ENCODE peak calls at places on chromosomes 6 and 20, in seven cellular contexts. One of them, this sample, is unnamed.

GRCh38 chr6:5587648-5588047 is 326.3 kb downstream of the FARS2 start:
- DNase-seq in neural progenitor cell: no peak
- DNase-seq in heart right ventricle: no peak
- DNase-seq in astrocyte of the spinal cord: no peak
- DNase-seq in spleen: no peak
- DNase-seq in CD8-positive, alpha-beta T cell: no peak
- DNase-seq in mammary epithelial cell: no peak
- DNase-seq in this sample: no peak

GRCh38 chr6:158347335-158347734 is 35.1 kb downstream of the TULP4 start:
- DNase-seq in heart right ventricle: no peak
- DNase-seq in neural progenitor cell: no peak
- DNase-seq in CD8-positive, alpha-beta T cell: no peak
- DNase-seq in astrocyte of the spinal cord: no peak
- DNase-seq in spleen: no peak
- DNase-seq in mammary epithelial cell: no peak
- DNase-seq in this sample: no peak

GRCh38 chr6:26250806-26251075 is 114.3 kb upstream of the BTN3A2 start:
- DNase-seq in mammary epithelial cell: no peak
- DNase-seq in astrocyte of the spinal cord: no peak
- DNase-seq in CD8-positive, alpha-beta T cell: no peak
- DNase-seq in heart right ventricle: no peak
- DNase-seq in neural progenitor cell: peak; percentile 59
- DNase-seq in spleen: no peak
- DNase-seq in this sample: no peak

GRCh38 chr6:127343753-127344659 is 597 bp upstream of the ECHDC1 start:
- DNase-seq in spleen: no peak
- DNase-seq in astrocyte of the spinal cord: peak; percentile 55
- DNase-seq in mammary epithelial cell: peak; percentile 34
- DNase-seq in neural progenitor cell: peak; percentile 28
- DNase-seq in heart right ventricle: no peak
- DNase-seq in CD8-positive, alpha-beta T cell: no peak
- DNase-seq in this sample: no peak

GRCh38 chr6:166997768-166998255 is 1.4 kb upstream of the CEP43 start:
- DNase-seq in astrocyte of the spinal cord: peak; percentile 69
- DNase-seq in mammary epithelial cell: peak; percentile 86
- DNase-seq in neural progenitor cell: peak; percentile 81
- DNase-seq in CD8-positive, alpha-beta T cell: peak; percentile 54
- DNase-seq in heart right ventricle: peak; percentile 43
- DNase-seq in spleen: peak; percentile 89
- DNase-seq in this sample: no peak

GRCh38 chr20:22182148-22182547 is 402.2 kb downstream of the FOXA2 start:
- DNase-seq in CD8-positive, alpha-beta T cell: no peak
- DNase-seq in heart right ventricle: no peak
- DNase-seq in spleen: no peak
- DNase-seq in neural progenitor cell: no peak
- DNase-seq in mammary epithelial cell: no peak
- DNase-seq in astrocyte of the spinal cord: no peak
- DNase-seq in this sample: no peak

GRCh38 chr6:77361018-77361417 is 102.3 kb downstream of the HTR1B start:
- DNase-seq in spleen: no peak
- DNase-seq in neural progenitor cell: no peak
- DNase-seq in mammary epithelial cell: peak; percentile 3
- DNase-seq in astrocyte of the spinal cord: no peak
- DNase-seq in heart right ventricle: no peak
- DNase-seq in CD8-positive, alpha-beta T cell: no peak
- DNase-seq in this sample: no peak

GRCh38 chr20:11850901-11851300 is 66.8 kb upstream of the BTBD3 start:
- DNase-seq in mammary epithelial cell: peak; percentile 90
- DNase-seq in heart right ventricle: no peak
- DNase-seq in neural progenitor cell: no peak
- DNase-seq in spleen: no peak
- DNase-seq in CD8-positive, alpha-beta T cell: no peak
- DNase-seq in astrocyte of the spinal cord: peak; percentile 20
- DNase-seq in this sample: no peak

GRCh38 chr6:36550473-36551000 is 3.3 kb upstream of the STK38 start:
- DNase-seq in astrocyte of the spinal cord: no peak
- DNase-seq in mammary epithelial cell: no peak
- DNase-seq in spleen: no peak
- DNase-seq in CD8-positive, alpha-beta T cell: no peak
- DNase-seq in heart right ventricle: no peak
- DNase-seq in neural progenitor cell: no peak
- DNase-seq in this sample: no peak

GRCh38 chr6:46199387-46199786 is 28.6 kb upstream of the ENPP5 start:
- DNase-seq in neural progenitor cell: no peak
- DNase-seq in heart right ventricle: no peak
- DNase-seq in astrocyte of the spinal cord: peak; percentile 19
- DNase-seq in spleen: no peak
- DNase-seq in mammary epithelial cell: peak; percentile 35
- DNase-seq in CD8-positive, alpha-beta T cell: no peak
- DNase-seq in this sample: no peak

GRCh38 chr6:81326856-81327561 is 425.5 kb downstream of the TENT5A start:
- DNase-seq in neural progenitor cell: no peak
- DNase-seq in mammary epithelial cell: no peak
- DNase-seq in astrocyte of the spinal cord: peak; percentile 21
- DNase-seq in CD8-positive, alpha-beta T cell: no peak
- DNase-seq in heart right ventricle: no peak
- DNase-seq in spleen: no peak
- DNase-seq in this sample: peak; percentile 7

GRCh38 chr6:151070666-151071065 is 169.1 kb upstream of the AKAP12 start:
- DNase-seq in CD8-positive, alpha-beta T cell: no peak
- DNase-seq in astrocyte of the spinal cord: peak; percentile 50
- DNase-seq in spleen: no peak
- DNase-seq in mammary epithelial cell: no peak
- DNase-seq in neural progenitor cell: no peak
- DNase-seq in heart right ventricle: no peak
- DNase-seq in this sample: peak; percentile 56

GRCh38 chr6:42390228-42390934 is 61.3 kb downstream of the TRERF1 start:
- DNase-seq in heart right ventricle: no peak
- DNase-seq in mammary epithelial cell: no peak
- DNase-seq in CD8-positive, alpha-beta T cell: peak; percentile 80
- DNase-seq in spleen: no peak
- DNase-seq in astrocyte of the spinal cord: no peak
- DNase-seq in neural progenitor cell: no peak
- DNase-seq in this sample: no peak

GRCh38 chr6:14074723-14075503 is 42.7 kb upstream of the CD83 start:
- DNase-seq in astrocyte of the spinal cord: peak; percentile 56
- DNase-seq in CD8-positive, alpha-beta T cell: peak; percentile 54
- DNase-seq in heart right ventricle: no peak
- DNase-seq in spleen: no peak
- DNase-seq in neural progenitor cell: no peak
- DNase-seq in mammary epithelial cell: peak; percentile 58
- DNase-seq in this sample: no peak

GRCh38 chr6:52547647-52548352 is 29.1 kb downstream of the TRAM2 start:
- DNase-seq in CD8-positive, alpha-beta T cell: no peak
- DNase-seq in astrocyte of the spinal cord: no peak
- DNase-seq in spleen: no peak
- DNase-seq in heart right ventricle: no peak
- DNase-seq in neural progenitor cell: no peak
- DNase-seq in mammary epithelial cell: no peak
- DNase-seq in this sample: no peak

GRCh38 chr20:8150591-8150990 is 18.5 kb downstream of the PLCB1 start:
- DNase-seq in heart right ventricle: no peak
- DNase-seq in spleen: no peak
- DNase-seq in CD8-positive, alpha-beta T cell: no peak
- DNase-seq in neural progenitor cell: no peak
- DNase-seq in mammary epithelial cell: no peak
- DNase-seq in astrocyte of the spinal cord: no peak
- DNase-seq in this sample: no peak

GRCh38 chr6:63802606-63803206 is 167.1 kb downstream of the PHF3 start:
- DNase-seq in astrocyte of the spinal cord: peak; percentile 49
- DNase-seq in neural progenitor cell: no peak
- DNase-seq in CD8-positive, alpha-beta T cell: no peak
- DNase-seq in mammary epithelial cell: no peak
- DNase-seq in heart right ventricle: no peak
- DNase-seq in spleen: no peak
- DNase-seq in this sample: no peak

GRCh38 chr20:41531876-41532275 is 86.3 kb downstream of the CHD6 start:
- DNase-seq in CD8-positive, alpha-beta T cell: no peak
- DNase-seq in heart right ventricle: no peak
- DNase-seq in astrocyte of the spinal cord: no peak
- DNase-seq in spleen: no peak
- DNase-seq in neural progenitor cell: no peak
- DNase-seq in mammary epithelial cell: no peak
- DNase-seq in this sample: no peak

GRCh38 chr6:136012198-136012884 is 160.8 kb downstream of the PDE7B start:
- DNase-seq in spleen: no peak
- DNase-seq in CD8-positive, alpha-beta T cell: no peak
- DNase-seq in mammary epithelial cell: no peak
- DNase-seq in astrocyte of the spinal cord: peak; percentile 91
- DNase-seq in heart right ventricle: no peak
- DNase-seq in neural progenitor cell: no peak
- DNase-seq in this sample: no peak

GRCh38 chr6:34462561-34462971 is 3.3 kb upstream of the PACSIN1 start:
- DNase-seq in mammary epithelial cell: no peak
- DNase-seq in heart right ventricle: peak; percentile 60
- DNase-seq in astrocyte of the spinal cord: no peak
- DNase-seq in CD8-positive, alpha-beta T cell: no peak
- DNase-seq in spleen: peak; percentile 48
- DNase-seq in neural progenitor cell: peak; percentile 78
- DNase-seq in this sample: no peak

GRCh38 chr6:37539706-37540352 is 40.1 kb upstream of the CCDC167 start:
- DNase-seq in heart right ventricle: no peak
- DNase-seq in mammary epithelial cell: no peak
- DNase-seq in spleen: no peak
- DNase-seq in astrocyte of the spinal cord: no peak
- DNase-seq in CD8-positive, alpha-beta T cell: no peak
- DNase-seq in neural progenitor cell: no peak
- DNase-seq in this sample: no peak

GRCh38 chr6:90195094-90195793 is 101.4 kb downstream of the BACH2 start:
- DNase-seq in CD8-positive, alpha-beta T cell: no peak
- DNase-seq in astrocyte of the spinal cord: no peak
- DNase-seq in heart right ventricle: no peak
- DNase-seq in mammary epithelial cell: no peak
- DNase-seq in neural progenitor cell: no peak
- DNase-seq in spleen: no peak
- DNase-seq in this sample: no peak

GRCh38 chr20:14956538-14956937 is 619.1 kb upstream of the FLRT3 start:
- DNase-seq in heart right ventricle: no peak
- DNase-seq in spleen: no peak
- DNase-seq in astrocyte of the spinal cord: no peak
- DNase-seq in CD8-positive, alpha-beta T cell: no peak
- DNase-seq in mammary epithelial cell: no peak
- DNase-seq in neural progenitor cell: no peak
- DNase-seq in this sample: no peak

GRCh38 chr6:17928514-17929430 is 58.7 kb downstream of the KIF13A start:
- DNase-seq in spleen: no peak
- DNase-seq in mammary epithelial cell: peak; percentile 30
- DNase-seq in astrocyte of the spinal cord: no peak
- DNase-seq in neural progenitor cell: no peak
- DNase-seq in heart right ventricle: no peak
- DNase-seq in CD8-positive, alpha-beta T cell: no peak
- DNase-seq in this sample: no peak

GRCh38 chr6:71879016-71879415 is 7.3 kb upstream of the RIMS1 start:
- DNase-seq in mammary epithelial cell: no peak
- DNase-seq in heart right ventricle: no peak
- DNase-seq in neural progenitor cell: no peak
- DNase-seq in CD8-positive, alpha-beta T cell: no peak
- DNase-seq in astrocyte of the spinal cord: no peak
- DNase-seq in spleen: no peak
- DNase-seq in this sample: peak; percentile 21

GRCh38 chr20:23399568-23400241 is 21.6 kb downstream of the NAPB start:
- DNase-seq in spleen: no peak
- DNase-seq in neural progenitor cell: no peak
- DNase-seq in CD8-positive, alpha-beta T cell: no peak
- DNase-seq in astrocyte of the spinal cord: peak; percentile 61
- DNase-seq in heart right ventricle: no peak
- DNase-seq in mammary epithelial cell: peak; percentile 23
- DNase-seq in this sample: no peak
- TF ChIP-seq CTCF in spleen: no peak
- TF ChIP-seq CTCF in neural progenitor cell: no peak
- TF ChIP-seq CTCF in CD8-positive, alpha-beta T cell: no peak
- TF ChIP-seq CTCF in astrocyte of the spinal cord: no peak
- TF ChIP-seq CTCF in heart right ventricle: no peak
- TF ChIP-seq CTCF in mammary epithelial cell: no peak
- TF ChIP-seq CTCF in this sample: no peak

DNA sequence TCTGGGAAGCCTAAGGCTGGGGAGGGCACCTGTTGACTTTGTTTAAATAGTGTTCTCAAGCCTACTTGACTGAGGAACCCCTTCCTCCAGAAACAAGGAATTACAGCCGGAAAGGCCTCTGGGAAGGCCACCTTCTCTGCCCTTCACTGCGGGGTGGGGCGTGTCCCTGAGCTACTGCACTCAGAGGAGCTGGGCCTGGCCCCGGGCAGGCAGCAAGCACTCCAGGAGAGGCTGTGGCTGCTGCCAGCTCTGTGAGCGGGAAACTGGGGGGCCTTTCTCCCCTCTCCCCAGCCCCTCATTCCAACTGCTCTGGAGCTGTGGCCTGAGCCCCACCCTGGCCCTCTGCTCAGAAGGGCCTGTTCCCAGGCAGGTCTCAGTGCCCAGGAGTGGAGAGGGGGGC is 4.0 kb upstream of the OSBPL2 start:
- DNase-seq in astrocyte of the spinal cord: no peak
- DNase-seq in heart right ventricle: peak; percentile 49
- DNase-seq in spleen: no peak
- DNase-seq in neural progenitor cell: no peak
- DNase-seq in CD8-positive, alpha-beta T cell: no peak
- DNase-seq in mammary epithelial cell: no peak
- DNase-seq in this sample: no peak
- H3K4me3 ChIP-seq in astrocyte of the spinal cord: no peak overlapping the region
- H3K4me3 ChIP-seq in heart right ventricle: no peak overlapping the region
- H3K4me3 ChIP-seq in spleen: no peak overlapping the region
- H3K4me3 ChIP-seq in neural progenitor cell: no peak overlapping the region
- H3K4me3 ChIP-seq in CD8-positive, alpha-beta T cell: no peak overlapping the region
- H3K4me3 ChIP-seq in mammary epithelial cell: no peak overlapping the region
- H3K4me3 ChIP-seq in this sample: no peak overlapping the region

DNA sequence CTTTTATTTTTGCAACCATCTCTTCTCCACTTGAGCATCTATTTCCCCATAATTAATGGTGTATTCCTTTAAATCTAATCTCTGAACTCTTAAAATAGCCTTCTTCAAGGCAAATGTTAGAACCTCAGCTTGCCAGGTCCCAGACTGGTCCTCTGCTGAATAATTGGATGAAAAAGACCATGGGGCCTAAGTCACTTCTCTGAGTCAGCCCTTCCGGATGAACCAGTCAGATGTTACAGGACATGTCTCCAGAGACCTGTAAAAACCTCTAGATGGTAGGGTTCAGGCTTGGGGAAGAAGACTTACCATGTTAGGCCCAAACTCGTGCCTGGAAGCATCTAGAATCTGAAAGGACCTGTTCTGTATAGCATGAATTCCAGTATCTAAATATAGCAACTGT is 97.3 kb downstream of the CDKAL1 start:
- DNase-seq in heart right ventricle: no peak
- DNase-seq in astrocyte of the spinal cord: no peak
- DNase-seq in CD8-positive, alpha-beta T cell: no peak
- DNase-seq in mammary epithelial cell: no peak
- DNase-seq in neural progenitor cell: no peak
- DNase-seq in spleen: no peak
- DNase-seq in this sample: no peak
- TF ChIP-seq CTCF in heart right ventricle: no peak
- TF ChIP-seq CTCF in astrocyte of the spinal cord: no peak
- TF ChIP-seq CTCF in CD8-positive, alpha-beta T cell: no peak
- TF ChIP-seq CTCF in mammary epithelial cell: no peak
- TF ChIP-seq CTCF in neural progenitor cell: no peak
- TF ChIP-seq CTCF in spleen: no peak
- TF ChIP-seq CTCF in this sample: no peak

DNA sequence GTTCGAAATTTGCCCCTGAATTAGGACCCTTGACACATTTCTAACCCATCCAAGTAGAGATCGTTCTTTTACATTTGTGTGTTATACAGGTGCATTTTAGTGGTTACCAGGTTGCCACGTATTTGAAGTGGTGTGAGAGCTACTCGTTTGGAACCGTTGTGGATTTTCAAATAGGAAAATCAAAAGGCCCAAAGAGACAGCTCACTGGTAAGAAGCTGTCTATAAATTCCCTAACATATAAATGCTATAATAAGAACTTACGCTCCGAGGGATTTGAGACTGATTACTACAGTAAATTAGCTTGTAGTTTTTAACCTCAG is 1.6 kb upstream of the REV3L start:
- DNase-seq in spleen: no peak
- DNase-seq in astrocyte of the spinal cord: peak; percentile 39
- DNase-seq in neural progenitor cell: no peak
- DNase-seq in mammary epithelial cell: no peak
- DNase-seq in CD8-positive, alpha-beta T cell: no peak
- DNase-seq in heart right ventricle: no peak
- DNase-seq in this sample: no peak
- H3K4me3 ChIP-seq in spleen: peak overlapping the region; percentile 91
- H3K4me3 ChIP-seq in astrocyte of the spinal cord: peak overlapping the region; percentile 69
- H3K4me3 ChIP-seq in neural progenitor cell: peak overlapping the region; percentile 94
- H3K4me3 ChIP-seq in mammary epithelial cell: peak overlapping the region; percentile 84
- H3K4me3 ChIP-seq in CD8-positive, alpha-beta T cell: peak overlapping the region; percentile 92
- H3K4me3 ChIP-seq in heart right ventricle: peak overlapping the region; percentile 81
- H3K4me3 ChIP-seq in this sample: peak overlapping the region; percentile 81

This sample was measured in AG04449.